ENCODE peak calls at places on chromosomes 1 and 21, in eight cellular contexts. M is NCI-H526; A is stimulated activated CD4-positive, alpha-beta T cell treated with anti-CD3 and anti-CD28 coated beads, Interleukin-1b, Interleukin-23, amount 100 ng/mL, for 4 hours; S is H4; P is hippocampal formation; J is GDM1; F is omental fat pad; E is activated T-helper 2 cell treated with anti-CD3 and anti-CD28 coated beads, Interferon-gamma antibody, Interleukin-2, Interleukin-4, amounts not matched to agents 10 μg/mL and 5 μg/mL and 100 μg/mL, durations not matched to agents 14 hours and 24 hours and 36 hours. X is an unnamed sample.

GRCh38 chr1:85406887-85407593 is 57.9 kb downstream of the DDAH1 start:
- DNase-seq in M (no peak), A (no peak), S (peak; percentile 11), P (no peak), J (no peak), F (no peak), E (no peak), X (peak; percentile 33)

GRCh38 chr1:97379387-97380075 is 541.3 kb downstream of the DPYD start:
- DNase-seq in M (no peak), A (no peak), S (no peak), P (no peak), J (no peak), F (no peak), E (no peak), X (no peak)

GRCh38 chr21:17758703-17759102 is 60.5 kb downstream of the C21orf91 start:
- DNase-seq in M (no peak), A (no peak), S (no peak), P (no peak), J (no peak), F (no peak), E (no peak), X (no peak)

GRCh38 chr1:234150892-234151291 is 222.4 kb upstream of the COA6 start:
- DNase-seq in M (no peak), A (no peak), S (no peak), P (no peak), J (no peak), F (no peak), E (no peak), X (no peak)

GRCh38 chr1:245404527-245404926 is 249.7 kb downstream of the KIF26B start:
- DNase-seq in M (peak; percentile 50), A (no peak), S (no peak), P (no peak), J (no peak), F (no peak), E (no peak), X (no peak)

GRCh38 chr1:178011864-178012476 is 42.1 kb upstream of the SEC16B start:
- DNase-seq in M (no peak), A (no peak), S (no peak), P (no peak), J (no peak), F (no peak), E (no peak), X (no peak)

GRCh38 chr1:95002657-95003432 is 69.9 kb downstream of the ALG14 start:
- DNase-seq in M (no peak), A (no peak), S (no peak), P (no peak), J (no peak), F (no peak), E (no peak), X (no peak)

GRCh38 chr1:185158806-185159205 is 1.8 kb downstream of the SWT1 start:
- DNase-seq in M (peak; percentile 18), A (no peak), S (no peak), P (no peak), J (no peak), F (no peak), E (no peak), X (no peak)

GRCh38 chr1:109814223-109814622 is 50.5 kb upstream of the EPS8L3 start:
- DNase-seq in M (no peak), A (no peak), S (no peak), P (peak; percentile 29), J (no peak), F (no peak), E (no peak), X (no peak)

GRCh38 chr1:19455353-19455752 is 30.0 kb downstream of the CAPZB start:
- DNase-seq in M (no peak), A (no peak), S (no peak), P (no peak), J (no peak), F (no peak), E (no peak), X (no peak)

GRCh38 chr21:37849703-37850102 is 66.6 kb downstream of the KCNJ6 start:
- DNase-seq in M (no peak), A (no peak), S (no peak), P (no peak), J (no peak), F (no peak), E (no peak), X (no peak)

GRCh38 chr1:246012271-246012854 is 494.7 kb downstream of the SMYD3 start:
- DNase-seq in M (peak; percentile 66), A (no peak), S (peak; percentile 27), P (no peak), J (peak; percentile 37), F (no peak), E (no peak), X (no peak)

GRCh38 chr21:14987370-14988170 is 77.2 kb downstream of the NRIP1 start:
- DNase-seq in M (no peak), A (no peak), S (no peak), P (no peak), J (no peak), F (no peak), E (no peak), X (no peak)

GRCh38 chr1:19488136-19488535 is 2.8 kb upstream of the CAPZB start:
- DNase-seq in M (no peak), A (no peak), S (no peak), P (no peak), J (no peak), F (no peak), E (no peak), X (no peak)

GRCh38 chr1:69409731-69410456 is 157.8 kb upstream of the LRRC7 start:
- DNase-seq in M (no peak), A (no peak), S (no peak), P (no peak), J (no peak), F (no peak), E (no peak), X (no peak)